ENCODE peak calls at places on chromosomes 11 and 22, in ten cellular contexts. K is HFF-Myc; D is MV-4-11; H is T-helper 1 cell; V is nucleus accumbens; G is SJSA1; N is PC-3; T is activated CD8-positive, alpha-beta T cell treated with anti-CD3 and anti-CD28 coated beads for 36 hours; A is LoVo; I is osteocyte. W is an unnamed sample.
A peak's percentile ranks its signal among the peaks of the same experiment; 100 is the strongest.

GRCh38 chr11:69867076-69868002 is 48.1 kb upstream of the FGF3 start:
- DNase-seq in G (peak; percentile 75), N (peak; percentile 92), D (no peak), I (no peak), H (no peak), A (no peak), T (no peak), V (no peak), K (no peak), W (peak; percentile 83)

GRCh38 chr11:112588252-112588668 is 327.6 kb upstream of the PLET1 start:
- DNase-seq in A (peak; percentile 74), K (peak; percentile 73), V (peak; percentile 62), T (peak; percentile 68), I (no peak), N (peak; percentile 90), D (peak; percentile 56), H (no peak), G (peak; percentile 54), W (peak; percentile 69)

GRCh38 chr22:26835929-26836528 is 178.6 kb downstream of the MIAT start:
- DNase-seq in T (peak; percentile 82), D (peak; percentile 44), K (peak; percentile 33), A (peak; percentile 5), H (no peak), V (no peak), N (peak; percentile 45), I (no peak), G (peak; percentile 40), W (peak; percentile 48)

GRCh38 chr22:43109921-43110443 is 568 bp upstream of the BIK start:
- DNase-seq in K (no peak), D (no peak), I (no peak), G (no peak), H (no peak), V (no peak), T (no peak), N (no peak), A (no peak), W (no peak)

GRCh38 chr11:40819230-40819629 is 640.2 kb downstream of the LRRC4C start:
- DNase-seq in D (no peak), N (no peak), H (no peak), T (no peak), K (no peak), V (no peak), A (no peak), G (no peak), I (no peak), W (no peak)

GRCh38 chr11:19972091-19972490 is 188.2 kb downstream of the DBX1 start:
- DNase-seq in H (no peak), V (no peak), D (no peak), I (no peak), A (no peak), N (no peak), K (no peak), G (no peak), T (no peak), W (no peak)

GRCh38 chr11:75858613-75859012 is 43.6 kb downstream of the UVRAG start:
- DNase-seq in D (peak; percentile 47), I (no peak), T (no peak), H (no peak), N (peak; percentile 48), V (no peak), G (peak; percentile 3), K (no peak), A (no peak), W (peak; percentile 28)

GRCh38 chr11:59668188-59668949 is 468 bp downstream of the PATL1 start:
- DNase-seq in V (peak; percentile 35), K (no peak), A (peak; percentile 37), D (peak; percentile 19), G (peak; percentile 71), H (peak; percentile 61), N (peak; percentile 37), T (peak; percentile 78), I (no peak), W (peak; percentile 61)

GRCh38 chr22:44139773-44140172 is 41.0 kb upstream of the PARVG start:
- DNase-seq in V (no peak), N (no peak), H (no peak), T (no peak), G (no peak), D (no peak), A (no peak), I (no peak), K (no peak), W (no peak)

GRCh38 chr11:102177974-102178631 is 67.9 kb downstream of the YAP1 start:
- DNase-seq in G (peak; percentile 58), D (peak; percentile 75), K (peak; percentile 77), A (peak; percentile 70), V (no peak), I (no peak), H (no peak), N (peak; percentile 99), T (no peak), W (peak; percentile 71)

GRCh38 chr22:21070690-21071615 is 25.2 kb downstream of the LRRC74B start:
- DNase-seq in T (no peak), A (no peak), V (no peak), I (no peak), N (no peak), H (no peak), K (no peak), G (no peak), D (no peak), W (no peak)

GRCh38 chr11:31676280-31676982 is 134.7 kb downstream of the PAX6 start:
- DNase-seq in I (no peak), H (no peak), D (no peak), K (no peak), V (no peak), G (no peak), T (no peak), N (no peak), A (no peak), W (no peak)

GRCh38 chr11:121291896-121292502 is 572 bp upstream of the SC5D start:
- DNase-seq in K (no peak), G (no peak), V (peak; percentile 32), H (no peak), D (peak; percentile 58), I (no peak), T (no peak), A (no peak), N (peak; percentile 40), W (no peak)

GRCh38 chr22:20174785-20175596 is 24.1 kb upstream of the CCDC188 start:
- DNase-seq in K (no peak), A (no peak), H (no peak), D (no peak), G (no peak), I (no peak), T (no peak), N (no peak), V (no peak), W (peak; percentile 58)

GRCh38 chr11:3914807-3915206 is 59.3 kb downstream of the STIM1 start:
- DNase-seq in G (no peak), N (peak; percentile 23), D (no peak), V (no peak), K (no peak), T (no peak), H (no peak), I (no peak), A (no peak), W (no peak)

GRCh38 chr11:96254087-96254486 is 88.9 kb downstream of the MAML2 start:
- DNase-seq in K (no peak), A (no peak), V (no peak), N (no peak), D (peak; percentile 60), G (no peak), H (no peak), I (no peak), T (peak; percentile 33), W (no peak)

GRCh38 chr11:74257934-74258553 is 53.4 kb downstream of the P4HA3 start:
- DNase-seq in G (no peak), N (peak; percentile 64), V (no peak), I (no peak), D (no peak), A (no peak), H (no peak), K (no peak), T (no peak), W (peak; percentile 61)

GRCh38 chr22:22061085-22062077 is 78.8 kb upstream of the TOP3B start:
- DNase-seq in I (no peak), H (no peak), D (peak; percentile 92), K (no peak), A (no peak), T (no peak), G (no peak), V (peak; percentile 18), N (peak; percentile 29), W (no peak)

GRCh38 chr11:18203723-18204122 is 31.1 kb downstream of the MRGPRX4 start:
- DNase-seq in K (peak; percentile 6), V (no peak), D (peak; percentile 25), H (no peak), N (peak; percentile 12), A (no peak), G (no peak), T (peak; percentile 22), I (no peak), W (peak; percentile 48)

GRCh38 chr11:33724644-33725035 is 11.6 kb downstream of the CD59 start:
- DNase-seq in H (no peak), V (no peak), K (no peak), G (no peak), I (no peak), D (no peak), N (no peak), A (no peak), T (no peak), W (no peak)

GRCh38 chr22:42844756-42845155 is 12.3 kb downstream of the ARFGAP3 start:
- DNase-seq in D (no peak), G (peak; percentile 47), A (peak; percentile 77), K (no peak), I (no peak), H (no peak), T (no peak), V (no peak), N (peak; percentile 93), W (no peak)

GRCh38 chr22:37904572-37905533 is 1.2 kb upstream of the MICALL1 start:
- DNase-seq in H (no peak), V (peak; percentile 56), D (peak; percentile 89), I (no peak), T (peak; percentile 45), A (peak; percentile 84), K (peak; percentile 85), N (peak; percentile 89), G (peak; percentile 95), W (peak; percentile 94)

GRCh38 chr22:30864441-30865420 is 103.8 kb downstream of the MORC2 start:
- DNase-seq in I (peak; percentile 79), T (no peak), G (no peak), K (no peak), H (no peak), A (no peak), N (no peak), D (no peak), V (no peak), W (peak; percentile 4)

GRCh38 chr11:11265994-11266606 is 87.0 kb downstream of the CSNK2A3 start:
- DNase-seq in K (no peak), D (peak; percentile 28), A (peak; percentile 11), G (peak; percentile 19), N (peak; percentile 70), V (no peak), H (peak; percentile 40), T (peak; percentile 74), I (no peak), W (peak; percentile 62)

GRCh38 chr11:19871531-19871930 is 158.9 kb downstream of the NAV2 start:
- DNase-seq in G (no peak), A (no peak), H (no peak), K (no peak), D (no peak), N (no peak), I (no peak), T (no peak), V (no peak), W (no peak)

GRCh38 chr11:80632156-80632555 is 1191.3 kb upstream of the TENM4 start:
- DNase-seq in N (no peak), I (no peak), D (no peak), G (no peak), T (no peak), H (no peak), A (no peak), K (no peak), V (no peak), W (no peak)

GRCh38 chr11:120505801-120506425 is 5.6 kb upstream of the GRIK4 start:
- DNase-seq in G (no peak), A (no peak), V (no peak), I (no peak), T (no peak), K (no peak), D (no peak), N (no peak), H (no peak), W (no peak)

GRCh38 chr22:46031965-46032851 is 55.2 kb upstream of the WNT7B start:
- DNase-seq in K (no peak), H (no peak), V (no peak), I (no peak), T (no peak), N (no peak), G (no peak), D (no peak), A (no peak), W (no peak)